ENCODE peak calls at places on chromosome 19, in four cellular contexts. R, N, Y and S are unnamed samples.

GRCh38 chr19:5934002-5934401 is 19.9 kb downstream of the CAPS start:
- DNase-seq in R (peak), Y (no peak), N (no peak), S (no peak)

GRCh38 chr19:43711751-43712355 is 4.0 kb upstream of the IRGC start:
- DNase-seq in R (no peak), Y (no peak), N (no peak), S (no peak)

GRCh38 chr19:18469245-18470107 is 31.5 kb upstream of the ISYNA1 start:
- DNase-seq in N (peak), R (peak), Y (peak), S (peak)

GRCh38 chr19:14375582-14376291 is 5.5 kb upstream of the ADGRE5 start:
- DNase-seq in R (no peak), Y (no peak), N (no peak), S (no peak)

GRCh38 chr19:42250666-42251531 is 4.0 kb downstream of the ERF start:
- DNase-seq in Y (no peak), N (no peak), R (peak), S (no peak)

GRCh38 chr19:12603714-12604113 is 6.9 kb downstream of the ZNF490 start:
- DNase-seq in N (no peak), Y (no peak), R (no peak), S (no peak)

GRCh38 chr19:33260628-33261418 is 35.2 kb upstream of the SLC7A10 start:
- DNase-seq in Y (no peak), N (no peak), R (no peak), S (no peak)

GRCh38 chr19:32471811-32472210 is 66.2 kb downstream of the DPY19L3 start:
- DNase-seq in N (no peak), Y (no peak), R (no peak), S (no peak)

GRCh38 chr19:14985133-14985532 is 5.5 kb upstream of the SLC1A6 start:
- DNase-seq in Y (no peak), N (no peak), R (no peak), S (no peak)

GRCh38 chr19:15159251-15159650 is 41.5 kb downstream of the NOTCH3 start:
- DNase-seq in Y (no peak), R (no peak), N (no peak), S (no peak)

GRCh38 chr19:39595950-39596349 is 6.4 kb upstream of the LGALS13 start:
- DNase-seq in Y (no peak), N (no peak), R (no peak), S (no peak)

GRCh38 chr19:50818859-50819472 is 4.6 kb downstream of the KLK1 start:
- DNase-seq in N (no peak), R (no peak), Y (no peak), S (no peak)

GRCh38 chr19:58212336-58213074 is 16.2 kb upstream of the ZNF544 start:
- DNase-seq in R (no peak), N (no peak), Y (no peak), S (no peak)

GRCh38 chr19:41746593-41747227 is 8.6 kb upstream of the CEACAM6 start:
- DNase-seq in N (peak), Y (peak), R (peak), S (peak)

GRCh38 chr19:2774953-2775555 is 8.0 kb downstream of the SGTA start:
- DNase-seq in N (no peak), R (no peak), Y (no peak), S (no peak)

GRCh38 chr19:48746738-48747575 is at the start of gene IZUMO1:
- DNase-seq in R (peak), Y (no peak), N (peak), S (peak)

GRCh38 chr19:54319049-54319448 is 6.1 kb upstream of the LILRA5 start:
- DNase-seq in N (no peak), Y (no peak), R (no peak), S (no peak)

GRCh38 chr19:55273978-55274707 is 5.8 kb downstream of the HSPBP1 start:
- DNase-seq in N (no peak), Y (no peak), R (no peak), S (no peak)

GRCh38 chr19:19405919-19406877 is 723 bp downstream of the GATAD2A start:
- DNase-seq in Y (no peak), R (peak), N (no peak), S (peak)

GRCh38 chr19:3450796-3451411 is 29.4 kb downstream of the SMIM24 start:
- DNase-seq in R (no peak), N (no peak), Y (peak), S (peak)

GRCh38 chr19:41264581-41265375 is 606 bp downstream of the HNRNPUL1 start:
- DNase-seq in Y (peak), N (no peak), R (peak), S (peak)

GRCh38 chr19:16206637-16207036 is 8.9 kb downstream of the AP1M1 start:
- DNase-seq in Y (no peak), N (no peak), R (peak), S (no peak)

GRCh38 chr19:33514885-33515485 is 6.6 kb downstream of the PEPD start:
- DNase-seq in N (no peak), R (no peak), Y (no peak), S (no peak)

GRCh38 chr19:50362656-50363424 is 2.6 kb downstream of the NAPSA start:
- DNase-seq in Y (no peak), R (no peak), N (no peak), S (peak)

GRCh38 chr19:940591-941291 is 14.9 kb downstream of the ARID3A start:
- DNase-seq in R (peak), N (no peak), Y (no peak), S (no peak)
- TF ChIP-seq POLR2AphosphoS5 in R (peak), N (peak), Y (no peak), S (no peak)

DNA sequence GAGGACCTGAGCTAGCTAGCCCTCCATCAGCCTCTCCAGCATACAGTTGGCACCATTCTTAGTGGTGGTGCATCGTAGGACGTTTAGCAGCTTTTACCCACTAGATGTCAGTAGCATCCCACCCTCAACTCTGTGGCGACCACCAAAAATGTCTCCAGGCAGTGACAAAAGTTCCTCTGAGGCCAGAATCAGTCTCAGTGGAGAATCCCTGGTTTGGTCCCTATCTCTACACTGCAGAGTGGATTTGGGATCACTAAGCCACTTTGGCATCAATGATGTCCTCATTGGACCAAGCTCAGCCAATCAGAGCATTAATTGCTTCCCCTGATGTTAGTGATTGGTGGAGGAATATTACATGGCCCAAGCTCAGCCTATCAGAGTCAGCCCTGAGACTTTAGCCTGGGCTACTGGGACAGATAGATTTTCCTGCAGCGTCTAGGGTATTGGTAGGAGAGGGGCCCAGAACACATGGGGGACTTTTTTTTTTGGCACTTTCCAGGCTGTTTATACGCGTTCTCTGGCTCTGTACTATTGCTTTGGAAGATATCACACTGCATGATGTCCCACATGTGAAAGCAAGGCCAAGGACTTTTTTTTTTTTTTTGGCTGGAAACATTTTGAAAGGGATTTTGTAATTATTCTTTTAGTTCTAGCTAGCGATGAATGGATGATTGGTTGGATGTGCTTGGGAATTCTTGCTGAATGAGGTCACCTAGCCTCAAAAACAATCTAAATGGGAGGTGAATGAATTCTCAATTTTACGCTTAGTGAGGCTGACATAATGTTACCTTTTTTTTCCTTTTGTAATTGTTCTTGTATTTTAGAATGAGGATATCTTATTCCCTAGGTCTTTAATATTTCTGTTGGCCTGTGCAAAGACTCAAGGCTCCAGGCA is 7.0 kb downstream of the TMEM221 start:
- DNase-seq in N (no peak), R (peak), Y (peak), S (peak)
- TF ChIP-seq ELF1 in N (no peak), R (no peak), Y (no peak), S (no peak)

DNA sequence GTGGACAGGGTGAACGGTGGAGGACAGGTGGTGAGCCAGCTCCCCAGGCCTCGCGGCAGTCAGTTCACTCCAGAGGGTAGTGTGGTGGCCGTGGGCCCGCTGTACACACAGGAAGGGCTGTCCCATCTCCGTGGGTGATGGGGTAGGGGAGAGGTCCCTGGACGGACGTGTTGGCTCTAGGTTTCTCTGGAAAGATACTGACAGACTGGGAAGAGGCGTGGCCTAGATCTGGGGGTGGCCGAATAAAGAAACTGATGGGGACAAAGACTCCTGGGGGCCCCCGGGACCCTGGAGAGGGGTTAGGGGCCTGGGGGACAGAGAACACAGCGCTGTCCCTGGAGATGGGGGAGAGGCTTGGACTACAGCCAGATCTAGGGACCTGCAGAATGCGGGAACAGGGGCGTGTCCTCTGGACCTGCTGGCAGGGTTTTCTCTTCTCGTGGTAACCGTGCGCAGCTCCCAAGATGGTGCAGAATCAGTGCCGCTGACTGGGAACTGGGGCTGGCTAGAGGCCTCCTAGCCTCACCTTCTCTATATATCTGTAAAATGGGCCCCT is 4.0 kb upstream of the PRAM1 start:
- DNase-seq in N (no peak), Y (no peak), R (no peak), S (peak)
- TF ChIP-seq POLR2AphosphoS5 in N (no peak), Y (no peak), R (no peak), S (no peak)

GRCh38 chr19:21697171-21697570 is 70.2 kb downstream of the ZNF100 start:
- DNase-seq in Y (no peak), N (no peak), R (peak), S (no peak)

GRCh38 chr19:21694171-21694906 is 73.0 kb downstream of the ZNF100 start:
- DNase-seq in Y (no peak), R (no peak), N (no peak), S (peak)

GRCh38 chr19:21697698-21698097 is 69.7 kb downstream of the ZNF100 start:
- DNase-seq in N (no peak), R (no peak), Y (no peak), S (no peak)

GRCh38 chr19:21699197-21699596 is 68.2 kb downstream of the ZNF100 start:
- DNase-seq in R (no peak), Y (no peak), N (no peak), S (no peak)

GRCh38 chr19:21698215-21698614 is 69.2 kb downstream of the ZNF100 start:
- DNase-seq in Y (peak), R (peak), N (no peak), S (no peak)
- TF ChIP-seq ELF1 in Y (no peak), R (no peak), N (no peak), S (no peak)